ENCODE peak calls at places on chromosomes 4 and X, in five cellular contexts. Q, J, C, B and I are unnamed samples.
A peak's percentile ranks its signal among the peaks of the same experiment; 100 is the strongest.

GRCh38 chr4:134282680-134283079 is 81.1 kb upstream of the PABPC4L start:
- DNase-seq in Q (no peak), J (no peak), C (no peak), B (no peak), I (no peak)

GRCh38 chr4:139816856-139817255 is 151.2 kb downstream of the MGST2 start:
- DNase-seq in Q (no peak), J (no peak), C (no peak), B (no peak), I (no peak)

GRCh38 chrX:104270916-104271512 is 16.3 kb upstream of the ESX1 start:
- DNase-seq in Q (peak; percentile 58), J (peak; percentile 13), C (no peak), B (no peak), I (no peak)

GRCh38 chrX:21974011-21974385 is 33.5 kb downstream of the SMS start:
- DNase-seq in Q (no peak), J (no peak), C (no peak), B (no peak), I (no peak)

GRCh38 chrX:23592741-23593140 is 74.6 kb upstream of the PRDX4 start:
- DNase-seq in Q (no peak), J (no peak), C (no peak), B (no peak), I (no peak)

GRCh38 chrX:155009994-155010472 is 12.5 kb downstream of the F8 start:
- DNase-seq in Q (no peak), J (no peak), C (no peak), B (no peak), I (no peak)

GRCh38 chr4:83618991-83619390 is 83.1 kb downstream of the GPAT3 start:
- DNase-seq in Q (peak; percentile 59), J (no peak), C (no peak), B (no peak), I (no peak)

GRCh38 chrX:48919947-48920712 is 1.3 kb upstream of the PIM2 start:
- DNase-seq in Q (peak; percentile 9), J (no peak), C (no peak), B (no peak), I (no peak)

GRCh38 chr4:1910643-1911042 is 39.5 kb downstream of the NSD2 start:
- DNase-seq in Q (no peak), J (no peak), C (no peak), B (no peak), I (no peak)

GRCh38 chr4:26877946-26878345 is 17.3 kb downstream of the STIM2 start:
- DNase-seq in Q (no peak), J (no peak), C (no peak), B (no peak), I (no peak)
- H3K9me3 ChIP-seq in Q (no peaks in the 10 kb centered on the region), J (no peaks in the 10 kb centered on the region), C (no peaks in the 10 kb centered on the region), B (no peaks in the 10 kb centered on the region), I (no peaks in the 10 kb centered on the region)

DNA sequence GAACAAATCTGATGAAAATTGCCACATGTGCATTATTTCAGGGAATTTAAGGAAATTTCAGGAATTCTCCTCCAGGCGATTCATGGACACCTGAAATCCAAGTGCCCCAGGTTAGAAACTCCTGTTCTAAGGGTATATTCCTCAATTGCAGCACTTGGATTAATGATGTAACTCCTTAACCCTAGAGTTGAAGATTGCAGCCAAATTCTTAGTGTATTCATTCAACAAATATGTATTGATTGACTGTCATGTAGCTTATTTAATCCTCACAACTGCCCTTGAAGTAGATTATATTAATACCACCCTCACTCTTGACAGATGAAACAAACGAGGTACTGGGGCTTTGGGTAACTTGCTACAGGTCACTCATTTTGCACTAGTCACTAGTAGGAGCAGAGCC is 11.3 kb downstream of the CETN2 start:
- DNase-seq in Q (no peak), J (no peak), C (no peak), B (no peak), I (no peak)
- H3K9me3 ChIP-seq in Q (no peaks in the 10 kb centered on the region), J (no peaks in the 10 kb centered on the region), C (no peaks in the 10 kb centered on the region), B (no peaks in the 10 kb centered on the region), I (no peaks in the 10 kb centered on the region)

GRCh38 chr4:174870311-174870710 is 41.3 kb upstream of the GLRA3 start:
- DNase-seq in Q (no peak), J (no peak), C (no peak), B (no peak), I (no peak)

GRCh38 chr4:174871407-174871806 is 42.4 kb upstream of the GLRA3 start:
- DNase-seq in Q (no peak), J (no peak), C (no peak), B (no peak), I (no peak)

GRCh38 chr4:174869334-174869733 is 40.3 kb upstream of the GLRA3 start:
- DNase-seq in Q (no peak), J (no peak), C (no peak), B (no peak), I (no peak)

GRCh38 chr4:174874898-174875297 is 43.3 kb upstream of the ADAM29 start:
- DNase-seq in Q (no peak), J (no peak), C (no peak), B (no peak), I (no peak)

DNA sequence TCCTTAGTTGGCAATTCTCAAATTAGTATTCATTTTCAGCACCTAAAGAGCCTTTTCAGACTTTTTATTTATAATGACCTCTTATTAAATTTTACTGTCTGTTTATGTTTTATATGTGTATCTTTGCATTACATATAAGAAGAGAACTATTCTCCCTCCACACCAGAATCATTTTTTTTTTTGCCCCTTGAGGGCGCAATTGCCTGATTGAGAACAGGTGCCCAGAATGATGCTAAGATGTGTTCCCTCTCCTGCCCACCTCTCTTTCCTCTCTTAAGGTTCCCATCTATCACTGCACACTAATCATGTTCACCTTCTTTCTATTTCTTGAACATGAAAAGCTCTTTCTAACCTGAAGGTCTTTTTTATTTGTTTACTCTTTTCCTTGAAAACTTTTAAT is 44.2 kb upstream of the ADAM29 start:
- DNase-seq in Q (no peak), J (no peak), C (no peak), B (no peak), I (no peak)
- H3K9me3 ChIP-seq in Q (no peaks in the 10 kb centered on the region), J (no peaks in the 10 kb centered on the region), C (no peaks in the 10 kb centered on the region), B (no peaks in the 10 kb centered on the region), I (no peaks in the 10 kb centered on the region)

GRCh38 chrX:10119399-10119990 is 37.3 kb upstream of the CLCN4 start:
- DNase-seq in Q (peak; percentile 66), J (peak; percentile 37), C (no peak), B (peak; percentile 61), I (peak; percentile 56)
- H3K9me3 ChIP-seq in Q (no peaks in the 10 kb centered on the region), J (no peaks in the 10 kb centered on the region), C (no peaks in the 10 kb centered on the region), B (no peaks in the 10 kb centered on the region), I (no peaks in the 10 kb centered on the region)

GRCh38 chrX:68710870-68711576 is 63.6 kb downstream of the STARD8 start:
- DNase-seq in Q (no peak), J (no peak), C (no peak), B (no peak), I (no peak)
- H3K9me3 ChIP-seq in Q (no peaks in the 10 kb centered on the region), J (no peaks in the 10 kb centered on the region), C (no peaks in the 10 kb centered on the region), B (no peaks in the 10 kb centered on the region), I (no peaks in the 10 kb centered on the region)

DNA sequence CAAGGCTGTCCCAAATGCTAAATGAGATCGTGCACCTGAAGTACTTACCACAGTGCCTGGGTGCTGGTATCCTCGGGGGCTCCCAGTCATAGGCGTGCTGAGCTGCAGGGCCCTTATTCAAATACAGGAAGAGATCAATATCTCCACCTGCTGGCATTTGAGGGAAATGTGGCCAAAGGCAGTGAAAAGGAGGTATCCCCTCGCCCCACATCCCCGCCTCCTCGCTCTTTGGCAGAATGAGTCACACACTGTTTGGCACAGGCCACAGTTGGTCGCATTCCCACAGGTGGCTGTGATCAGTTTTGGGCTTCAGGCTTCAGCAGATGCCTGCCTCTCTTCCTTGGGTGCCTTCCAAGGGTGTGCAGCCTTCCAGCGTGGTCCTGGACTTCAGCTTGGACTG is 28.4 kb downstream of the ZNF185 start:
- DNase-seq in Q (no peak), J (no peak), C (no peak), B (peak; percentile 26), I (no peak)
- H3K9me3 ChIP-seq in Q (no peaks in the 10 kb centered on the region), J (no peaks in the 10 kb centered on the region), C (no peaks in the 10 kb centered on the region), B (no peaks in the 10 kb centered on the region), I (no peaks in the 10 kb centered on the region)